ENCODE peak calls at places on chromosomes 2 and 18, in seven cellular contexts. F is K562; P is GM04504; G is stimulated activated CD4-positive, alpha-beta T cell treated with anti-CD3 and anti-CD28 coated beads, Interleukin-2, amount 100 ng/mL, for 48 hours; C is progenitor cell of endocrine pancreas; I is LoVo; Q is PC-3. D is an unnamed sample.

GRCh38 chr2:65231892-65232477 is 4.4 kb downstream of the ACTR2 start:
- DNase-seq in F (peak), I (no peak), Q (no peak), C (no peak), P (no peak), G (no peak), D (no peak)

GRCh38 chr2:150555957-150556356 is 68.5 kb upstream of the RND3 start:
- DNase-seq in I (no peak), P (no peak), Q (no peak), C (no peak), F (no peak), G (no peak), D (no peak)

GRCh38 chr2:231378028-231378722 is 17.3 kb upstream of the B3GNT7 start:
- DNase-seq in C (no peak), G (no peak), F (no peak), I (no peak), Q (peak), P (no peak), D (no peak)

GRCh38 chr2:238202326-238203103 is 980 bp downstream of the ILKAP start:
- DNase-seq in C (no peak), G (no peak), Q (no peak), I (no peak), P (peak), F (no peak), D (no peak)

GRCh38 chr2:240911641-240912265 is 5.6 kb downstream of the CROCC2 start:
- DNase-seq in F (no peak), G (no peak), P (no peak), C (no peak), Q (peak), I (no peak), D (no peak)

GRCh38 chr2:100344433-100344832 is 22.1 kb upstream of the LONRF2 start:
- DNase-seq in G (no peak), C (no peak), I (no peak), P (no peak), F (no peak), Q (no peak), D (no peak)

GRCh38 chr2:203909192-203909945 is 27.2 kb upstream of the ICOS start:
- DNase-seq in F (peak), G (no peak), Q (peak), C (no peak), I (peak), P (peak), D (peak)

GRCh38 chr2:31049264-31049663 is 89.0 kb downstream of the GALNT14 start:
- DNase-seq in G (no peak), F (no peak), P (no peak), Q (no peak), C (no peak), I (no peak), D (no peak)

GRCh38 chr2:169461143-169461542 is 18.2 kb upstream of the BBS5 start:
- DNase-seq in F (no peak), G (no peak), C (no peak), I (no peak), Q (no peak), P (no peak), D (no peak)

GRCh38 chr18:35444636-35445035 is 53.1 kb downstream of the INO80C start:
- DNase-seq in C (no peak), F (no peak), Q (no peak), P (no peak), G (no peak), I (no peak), D (no peak)

GRCh38 chr2:142315353-142315752 is 184.5 kb upstream of the LRP1B start:
- DNase-seq in F (no peak), I (no peak), G (no peak), Q (peak), P (no peak), C (no peak), D (no peak)

GRCh38 chr2:74536166-74536950 is 6.6 kb downstream of the HTRA2 start:
- DNase-seq in Q (no peak), P (no peak), G (no peak), C (no peak), F (no peak), I (no peak), D (no peak)

GRCh38 chr2:162379719-162380580 is 36.0 kb downstream of the GCA start:
- DNase-seq in I (peak), F (no peak), C (no peak), P (no peak), G (no peak), Q (no peak), D (no peak)

GRCh38 chr18:75089748-75090327 is 119.1 kb downstream of the PTGR3 start:
- DNase-seq in F (no peak), G (no peak), Q (no peak), I (no peak), C (no peak), P (no peak), D (no peak)

GRCh38 chr18:11587846-11588245 is 21.6 kb upstream of the SLC35G4 start:
- DNase-seq in I (no peak), G (no peak), C (no peak), P (no peak), Q (no peak), F (no peak), D (no peak)

GRCh38 chr2:201444676-201445441 is 6.4 kb downstream of the TRAK2 start:
- DNase-seq in Q (no peak), C (no peak), P (no peak), I (no peak), G (no peak), F (no peak), D (no peak)

GRCh38 chr2:236731767-236732580 is 162.3 kb downstream of the ACKR3 start:
- DNase-seq in G (no peak), Q (peak), I (peak), C (no peak), P (peak), F (no peak), D (no peak)